ENCODE peak calls at places on chromosome 20, in four cellular contexts. B, X, N and K are unnamed samples.

GRCh38 chr20:25066386-25066785 is 8.4 kb upstream of the ACSS1 start:
- DNase-seq in B (no peak), X (no peak), N (peak), K (no peak)

GRCh38 chr20:54909702-54910101 is 434.3 kb downstream of the DOK5 start:
- DNase-seq in B (no peak), X (no peak), N (no peak), K (no peak)

GRCh38 chr20:32474967-32475819 is 109.9 kb downstream of the NOL4L start:
- DNase-seq in B (peak), X (peak), N (peak), K (peak)

GRCh38 chr20:48794360-48794759 is 33.4 kb downstream of the PREX1 start:
- DNase-seq in B (no peak), N (no peak), X (no peak), K (no peak)

GRCh38 chr20:38203337-38204003 is 38.4 kb upstream of the TGM2 start:
- DNase-seq in B (no peak), X (no peak), N (no peak), K (no peak)

GRCh38 chr20:49561256-49561655 is 6.7 kb downstream of the PTGIS start:
- DNase-seq in B (no peak), N (no peak), X (no peak), K (no peak)

GRCh38 chr20:33846291-33846916 is 35.3 kb downstream of the CHMP4B start:
- DNase-seq in X (no peak), N (peak), B (no peak), K (peak)

GRCh38 chr20:24118781-24119175 is 130.2 kb upstream of the GGTLC1 start:
- DNase-seq in N (peak), X (no peak), B (peak), K (no peak)

GRCh38 chr20:52974155-52974554 is 2.0 kb downstream of the TSHZ2 start:
- DNase-seq in B (no peak), N (no peak), X (no peak), K (no peak)

GRCh38 chr20:56200456-56200855 is 48.1 kb upstream of the MC3R start:
- DNase-seq in N (no peak), X (no peak), B (peak), K (peak)

GRCh38 chr20:37376324-37376723 is 30.4 kb downstream of the SRC start:
- DNase-seq in X (no peak), N (no peak), B (no peak), K (no peak)

GRCh38 chr20:64101731-64102621 is 5.4 kb downstream of the NPBWR2 start:
- DNase-seq in N (no peak), X (no peak), B (peak), K (no peak)

GRCh38 chr20:63687419-63688233 is 8.8 kb upstream of the TNFRSF6B start:
- DNase-seq in X (no peak), N (no peak), B (no peak), K (no peak)

GRCh38 chr20:53316221-53316937 is 277.3 kb downstream of the ZNF217 start:
- DNase-seq in N (no peak), B (no peak), X (no peak), K (no peak)

GRCh38 chr20:47792021-47792618 is 6.8 kb upstream of the SULF2 start:
- DNase-seq in X (peak), N (peak), B (peak), K (peak)

GRCh38 chr20:16007978-16008377 is 565.3 kb downstream of the KIF16B start:
- DNase-seq in N (no peak), X (no peak), B (peak), K (peak)

GRCh38 chr20:25566821-25567220 is 18.5 kb downstream of the NINL start:
- DNase-seq in B (no peak), X (no peak), N (no peak), K (no peak)

GRCh38 chr20:31987744-31988143 is 19.8 kb downstream of the XKR7 start:
- DNase-seq in X (no peak), B (peak), N (peak), K (peak)

GRCh38 chr20:48697845-48698491 is 129.8 kb downstream of the PREX1 start:
- DNase-seq in B (peak), X (no peak), N (peak), K (peak)

GRCh38 chr20:38704136-38704535 is 20.1 kb upstream of the SLC32A1 start:
- DNase-seq in X (no peak), N (no peak), B (no peak), K (no peak)

GRCh38 chr20:47642624-47643023 is 140.9 kb downstream of the NCOA3 start:
- DNase-seq in N (no peak), X (no peak), B (peak), K (no peak)

GRCh38 chr20:50120935-50121693 is 8.2 kb upstream of the UBE2V1 start:
- DNase-seq in X (no peak), N (peak), B (peak), K (peak)

GRCh38 chr20:22962567-22963439 is 72.3 kb upstream of the SSTR4 start:
- DNase-seq in N (no peak), B (peak), X (no peak), K (peak)

GRCh38 chr20:32064667-32065066 is 12.6 kb downstream of the HCK start:
- DNase-seq in B (no peak), N (no peak), X (no peak), K (no peak)

DNA sequence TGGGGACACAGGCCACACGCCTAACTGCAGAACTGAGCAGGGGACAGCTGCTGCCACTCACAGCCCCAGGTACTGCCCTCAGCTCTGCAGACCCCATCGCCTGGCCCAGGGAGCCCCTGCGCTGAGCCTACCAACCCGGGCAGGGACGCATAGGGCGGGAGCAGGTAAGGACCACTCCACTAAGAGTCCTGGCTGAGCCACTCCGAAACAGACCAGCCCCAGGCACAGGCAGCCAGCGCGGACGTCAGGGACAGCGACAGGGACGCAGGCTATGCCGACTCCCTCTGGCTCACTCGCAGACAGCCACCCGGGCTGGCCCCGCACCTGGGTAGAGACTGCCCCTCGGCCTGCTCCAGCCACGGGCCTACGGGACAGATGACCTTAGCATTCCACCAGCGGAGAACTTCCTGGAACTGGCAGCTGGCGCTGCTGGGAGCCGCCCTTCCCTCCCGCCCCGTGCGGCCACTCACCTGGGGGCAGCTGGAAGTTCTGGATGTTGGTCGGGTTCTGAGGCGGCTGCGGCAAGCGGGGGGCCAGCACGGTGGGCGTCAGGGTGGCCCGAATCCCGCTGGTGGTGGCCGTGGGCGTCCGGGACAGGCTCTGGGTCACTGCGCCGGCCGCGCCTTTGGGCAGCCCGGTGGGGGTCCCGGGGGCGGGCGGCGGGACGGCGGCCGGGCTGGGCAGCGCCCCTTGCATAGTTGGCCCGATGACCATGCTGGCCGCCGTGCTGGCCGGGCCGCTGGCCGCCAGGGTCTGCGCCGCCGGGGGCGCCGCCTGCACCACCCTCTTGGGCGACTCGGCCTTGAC is 1.5 kb downstream of the TAF4 start:
- DNase-seq in N (no peak), X (no peak), B (no peak), K (peak)
- H3K4me3 ChIP-seq in N (peak), X (peak), B (peak), K (peak)

DNA sequence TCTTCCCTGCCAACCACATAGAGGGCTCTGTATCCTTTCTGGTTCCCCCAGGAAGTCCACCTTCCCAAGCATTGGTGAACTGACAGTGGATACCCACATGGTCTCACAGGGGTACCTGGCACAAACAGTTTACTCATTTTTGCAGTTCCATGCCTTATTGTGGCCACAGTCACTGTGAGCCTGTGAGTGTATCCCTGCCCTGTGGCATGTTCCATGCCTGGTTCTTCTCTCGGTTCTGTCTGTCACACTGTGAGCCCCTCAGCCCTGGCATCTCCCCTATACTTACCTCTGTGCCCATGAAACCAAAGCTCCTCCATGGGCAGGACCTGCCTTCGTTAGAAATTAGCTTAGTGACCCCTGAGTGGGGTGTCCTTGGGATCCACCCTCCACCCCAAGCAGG is 107.8 kb downstream of the TOX2 start:
- DNase-seq in X (no peak), N (no peak), B (no peak), K (no peak)
- H3K4me3 ChIP-seq in X (no peak), N (no peak), B (no peak), K (no peak)

DNA sequence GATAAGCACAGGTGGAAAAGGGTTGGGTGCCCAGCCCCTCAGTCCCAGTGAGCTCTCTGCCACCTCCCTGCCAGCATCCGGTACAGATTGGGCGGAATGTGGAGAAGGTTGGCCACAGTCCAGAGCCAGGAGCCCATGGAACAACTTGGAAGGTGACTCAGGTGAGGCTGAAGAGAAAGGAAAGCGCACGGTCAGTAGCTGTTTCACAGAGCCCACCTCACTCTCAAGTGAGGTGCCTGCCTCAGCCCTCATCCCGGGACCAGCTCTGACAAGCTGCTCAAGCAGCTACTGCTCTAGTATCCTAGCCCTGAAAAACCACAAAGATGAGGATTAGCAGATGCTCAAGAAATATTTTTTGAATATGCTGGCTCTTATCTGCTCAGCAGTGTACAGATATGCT is 1.1 kb upstream of the MMP24OS start:
- DNase-seq in B (no peak), X (no peak), N (no peak), K (no peak)
- H3K4me3 ChIP-seq in B (no peak), X (no peak), N (no peak), K (no peak)

DNA sequence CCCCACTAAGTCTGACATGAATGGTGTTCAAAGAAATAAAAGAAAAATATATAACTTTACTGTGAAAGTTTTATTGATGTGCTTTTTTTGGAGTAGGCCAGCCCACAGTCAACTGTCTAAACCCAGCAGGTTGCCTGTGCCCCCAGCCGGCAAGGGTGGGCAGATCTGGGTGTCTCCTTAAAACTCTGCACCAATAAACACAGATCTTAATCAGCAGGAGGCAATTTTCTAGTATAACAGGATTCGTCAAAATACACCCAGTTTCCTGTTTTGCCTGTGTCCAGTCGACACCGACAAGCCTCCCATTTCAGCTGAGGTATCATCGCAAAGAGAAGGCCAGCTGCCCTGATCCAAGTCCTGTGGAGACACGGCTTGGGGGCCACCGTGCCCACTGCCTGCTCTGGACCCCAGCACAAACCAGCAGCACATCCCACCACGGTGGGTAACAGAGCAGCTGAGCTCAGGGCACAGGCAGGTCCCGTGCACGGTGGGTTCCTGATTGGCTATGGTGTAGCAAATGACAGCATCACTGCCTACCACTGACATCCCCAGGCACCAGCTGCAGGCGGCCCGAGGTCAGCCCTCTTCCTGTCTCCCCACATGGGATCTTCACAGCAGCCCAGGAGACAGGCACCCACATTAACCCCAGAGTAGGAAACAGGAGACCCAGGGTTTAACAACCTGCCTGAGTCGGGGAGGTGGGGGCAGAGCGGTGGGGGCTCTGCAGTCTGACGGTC is 15.7 kb downstream of the BMP7 start:
- DNase-seq in B (no peak), N (no peak), X (no peak), K (peak)
- H3K4me3 ChIP-seq in B (no peak), N (no peak), X (no peak), K (no peak)

GRCh38 chr20:3580412-3580811 is 82.8 kb downstream of the GFRA4 start:
- DNase-seq in X (no peak), N (no peak), B (no peak), K (no peak)
- H3K4me3 ChIP-seq in X (no peak), N (no peak), B (no peak), K (no peak)

GRCh38 chr20:35883778-35884540 is 70.3 kb downstream of the SCAND1 start:
- DNase-seq in B (peak), N (peak), X (peak), K (peak)
- H3K4me3 ChIP-seq in B (peak), N (peak), X (peak), K (peak)

GRCh38 chr20:2468581-2469407 is 1.8 kb downstream of the SNRPB start:
- DNase-seq in B (no peak), N (peak), X (no peak), K (peak)
- H3K4me3 ChIP-seq in B (peak), N (peak), X (peak), K (peak)